ENCODE peak calls at places on chromosomes 3 and 15, in ten cellular contexts. X is endothelial cell of umbilical vein, R is glutamatergic neuron, N is MCF 10A, C is left ventricle myocardium inferior, Y is suprapubic skin, K is AG04450, J is GM20000, T is nephron progenitor cell, V is A549. F is an unnamed sample.
A peak's percentile ranks its signal among the peaks of the same experiment; 100 is the strongest.

GRCh38 chr3:46359748-46360509 is 6.0 kb downstream of the CCR2 start:
- DNase-seq in Y (no peak), R (no peak), V (no peak), C (no peak), K (no peak), T (no peak), J (no peak), N (peak; percentile 32), X (no peak), F (no peak)

GRCh38 chr15:67225336-67225735 is 29.1 kb downstream of the AAGAB start:
- DNase-seq in Y (no peak), X (no peak), C (no peak), T (no peak), J (no peak), K (no peak), R (no peak), V (no peak), N (peak; percentile 52), F (no peak)

GRCh38 chr3:165669502-165669901 is 167.7 kb downstream of the BCHE start:
- DNase-seq in N (no peak), V (no peak), T (no peak), Y (no peak), C (no peak), J (no peak), R (no peak), X (no peak), K (peak; percentile 11), F (no peak)

GRCh38 chr15:72838311-72838731 is 54.8 kb upstream of the ADPGK start:
- DNase-seq in X (no peak), V (no peak), J (no peak), T (no peak), Y (no peak), N (peak; percentile 68), C (no peak), R (no peak), K (no peak), F (no peak)

GRCh38 chr15:67185621-67186225 is 68.7 kb downstream of the AAGAB start:
- DNase-seq in K (no peak), T (no peak), R (no peak), X (no peak), Y (no peak), N (no peak), C (no peak), J (no peak), V (peak; percentile 3), F (no peak)

GRCh38 chr3:184737641-184738518 is 26.0 kb upstream of the MAGEF1 start:
- DNase-seq in N (peak; percentile 77), X (peak; percentile 23), V (no peak), Y (peak; percentile 49), R (no peak), T (no peak), K (no peak), J (no peak), C (no peak), F (no peak)

GRCh38 chr3:13853978-13854296 is 25.9 kb downstream of the WNT7A start:
- DNase-seq in C (no peak), K (no peak), R (no peak), V (no peak), Y (no peak), T (no peak), X (no peak), J (no peak), N (peak; percentile 86), F (no peak)

GRCh38 chr15:69359724-69360123 is 54.4 kb upstream of the KIF23 start:
- DNase-seq in T (no peak), Y (no peak), K (peak; percentile 21), N (peak; percentile 54), X (no peak), C (no peak), J (no peak), R (no peak), V (peak; percentile 26), F (no peak)

GRCh38 chr3:29279830-29280229 is 1.0 kb upstream of the RBMS3 start:
- DNase-seq in N (no peak), Y (no peak), C (no peak), V (no peak), J (no peak), X (peak; percentile 26), R (no peak), T (no peak), K (no peak), F (no peak)

GRCh38 chr15:78049691-78050440 is 27.6 kb downstream of the TBC1D2B start:
- DNase-seq in V (no peak), N (no peak), J (peak; percentile 73), R (no peak), C (no peak), X (no peak), Y (no peak), K (no peak), T (no peak), F (peak; percentile 70)

GRCh38 chr3:10855083-10855870 is 39.2 kb downstream of the SLC6A11 start:
- DNase-seq in X (no peak), Y (no peak), R (no peak), V (no peak), K (no peak), N (peak; percentile 5), J (no peak), T (no peak), C (no peak), F (no peak)

GRCh38 chr3:10852031-10852795 is 36.2 kb downstream of the SLC6A11 start:
- DNase-seq in K (no peak), C (no peak), R (no peak), T (no peak), X (no peak), N (no peak), V (no peak), J (no peak), Y (no peak), F (no peak)

GRCh38 chr3:10855871-10856662 is 40.0 kb downstream of the SLC6A11 start:
- DNase-seq in Y (no peak), R (peak; percentile 46), K (no peak), J (no peak), V (peak; percentile 17), T (no peak), C (no peak), N (no peak), X (no peak), F (no peak)
- TF ChIP-seq CTCF in Y (no peak), R (peak; percentile 80), K (peak; percentile 36), J (no peak), V (no peak), T (peak; percentile 46), C (no peak), N (no peak), X (peak; percentile 31), F (no peak)

DNA sequence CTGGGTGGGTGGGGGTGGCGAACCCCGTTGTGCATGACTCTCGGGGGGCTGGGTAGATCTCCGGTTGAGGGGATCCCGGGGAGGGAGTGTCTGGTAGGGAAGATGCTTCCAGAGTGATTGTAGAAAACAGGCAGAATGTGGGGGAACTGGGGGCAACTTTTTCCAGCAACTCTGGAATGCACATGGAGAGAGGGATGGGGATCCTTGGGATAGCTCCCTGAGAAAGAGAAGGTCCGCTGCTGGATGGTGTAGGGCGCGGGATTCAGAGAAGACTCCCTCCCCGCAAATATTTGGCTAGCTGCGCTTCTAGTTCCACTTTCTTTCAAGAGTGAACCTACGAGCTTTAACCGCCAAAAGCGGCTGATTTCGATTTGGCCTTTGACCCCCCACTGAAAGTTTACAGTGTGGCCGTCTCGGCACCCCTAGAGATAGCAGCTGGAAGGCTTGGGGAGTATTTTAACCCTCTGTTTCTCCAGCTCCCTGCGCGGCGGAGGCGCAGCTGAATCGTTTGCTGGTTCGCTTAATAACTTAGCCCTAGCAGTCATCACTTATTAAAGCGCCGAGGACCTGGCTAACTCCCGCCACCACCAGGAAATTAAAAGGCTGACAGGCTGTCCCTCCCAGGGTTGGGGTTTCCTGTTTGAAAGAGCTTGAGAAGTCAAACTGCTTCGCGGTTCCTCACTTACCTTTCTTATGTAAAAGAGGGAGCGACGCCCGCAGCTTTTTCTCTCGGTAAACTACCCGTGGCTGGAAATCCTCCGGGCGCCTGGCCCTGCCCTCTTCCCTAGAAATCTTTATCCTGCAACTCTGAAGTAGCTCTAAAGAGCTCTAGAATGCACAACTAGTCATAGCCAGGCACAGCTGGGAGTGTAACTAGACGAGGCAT is 1.2 kb downstream of the PHLDB2 start:
- DNase-seq in J (peak; percentile 83), R (peak; percentile 55), N (peak; percentile 93), T (peak; percentile 58), X (peak; percentile 88), K (no peak), V (peak; percentile 90), C (peak; percentile 76), Y (peak; percentile 88), F (peak; percentile 76)
- TF ChIP-seq CTCF in J (no peak), R (no peak), N (peak; percentile 61), T (peak; percentile 20), X (peak; percentile 41), K (peak; percentile 61), V (peak; percentile 61), C (peak; percentile 78), Y (peak; percentile 68), F (no peak)

GRCh38 chr15:70907784-70908471 is 15.3 kb downstream of the LRRC49 start:
- DNase-seq in J (no peak), V (no peak), X (no peak), T (no peak), Y (no peak), K (no peak), C (no peak), R (no peak), N (no peak), F (no peak)
- TF ChIP-seq CTCF in J (no peak), V (no peak), X (no peak), T (peak; percentile 5), Y (no peak), K (peak; percentile 29), C (no peak), R (peak; percentile 61), N (peak; percentile 20), F (no peak)

GRCh38 chr3:50248387-50248786 is 12.4 kb downstream of the GNAI2 start:
- DNase-seq in V (no peak), T (no peak), X (peak; percentile 77), J (no peak), R (no peak), Y (peak; percentile 87), C (peak; percentile 65), N (peak; percentile 58), K (no peak), F (no peak)

GRCh38 chr3:50245251-50245745 is 9.3 kb downstream of the GNAI2 start:
- DNase-seq in X (peak; percentile 36), T (no peak), Y (no peak), K (no peak), V (no peak), R (no peak), C (no peak), J (no peak), N (no peak), F (no peak)

GRCh38 chr3:50245831-50246516 is 10.0 kb downstream of the GNAI2 start:
- DNase-seq in X (peak; percentile 90), N (peak; percentile 91), Y (peak; percentile 96), C (peak; percentile 92), J (peak; percentile 82), K (no peak), T (peak; percentile 99), V (peak; percentile 78), R (peak; percentile 96), F (peak; percentile 89)

GRCh38 chr3:50249459-50249858 is 13.5 kb downstream of the GNAI2 start:
- DNase-seq in C (no peak), K (no peak), T (no peak), X (no peak), Y (no peak), R (no peak), N (no peak), J (no peak), V (no peak), F (no peak)

DNA sequence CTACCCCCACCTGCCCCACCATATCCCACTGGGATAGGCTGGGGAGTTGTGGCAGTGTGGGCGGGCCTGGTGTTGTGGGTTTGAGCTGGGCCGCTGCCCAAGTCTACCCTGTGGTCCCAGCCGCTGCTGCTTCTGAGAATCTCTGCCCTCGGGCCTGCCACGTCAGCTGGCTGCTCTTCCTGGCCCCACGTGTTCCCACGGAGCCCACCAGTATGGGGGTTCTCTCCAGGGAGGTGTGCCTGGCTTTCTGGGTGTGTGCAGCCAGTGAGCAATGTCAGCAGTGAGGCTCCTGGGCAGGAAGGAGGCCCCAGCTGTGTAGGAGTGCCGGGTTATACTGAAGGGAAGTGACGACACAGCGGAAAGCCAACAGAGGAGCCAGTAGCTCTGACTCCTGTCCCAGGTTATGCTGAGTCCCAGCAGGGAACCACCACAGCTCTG is 10.5 kb downstream of the GNAI2 start:
- DNase-seq in J (peak; percentile 72), Y (no peak), V (peak; percentile 78), N (peak; percentile 94), R (no peak), C (peak; percentile 50), X (peak; percentile 78), K (no peak), T (no peak), F (peak; percentile 86)
- TF ChIP-seq CTCF in J (no peak), Y (no peak), V (peak; percentile 23), N (no peak), R (peak; percentile 69), C (peak; percentile 0), X (no peak), K (no peak), T (peak; percentile 36), F (no peak)

F was measured in GM13976.